ENCODE peak calls at places on chromosomes 1 and 21, in four cellular contexts. K, C, L and V are unnamed samples.
A peak's percentile ranks its signal among the peaks of the same experiment; 100 is the strongest.

GRCh38 chr1:31297273-31298247 is 728 bp downstream of the ZCCHC17 start:
- DNase-seq in L (peak; percentile 50), C (no peak), K (no peak), V (peak; percentile 21)

GRCh38 chr21:46007498-46007868 is 25.9 kb downstream of the COL6A1 start:
- DNase-seq in K (no peak), C (no peak), L (no peak), V (no peak)

GRCh38 chr1:156510709-156511108 is 10.1 kb upstream of the MEF2D start:
- DNase-seq in L (no peak), C (peak; percentile 93), K (peak; percentile 80), V (peak; percentile 51)

GRCh38 chr21:33861125-33861524 is 54.5 kb downstream of the ATP5PO start:
- DNase-seq in C (no peak), L (no peak), K (no peak), V (no peak)

GRCh38 chr21:36703626-36704280 is 4.8 kb downstream of the SIM2 start:
- DNase-seq in C (no peak), K (peak; percentile 19), L (no peak), V (no peak)

GRCh38 chr1:62466982-62467532 is 30.2 kb downstream of the USP1 start:
- DNase-seq in K (no peak), C (no peak), L (no peak), V (no peak)

GRCh38 chr1:56508523-56508983 is 70.8 kb downstream of the PLPP3 start:
- DNase-seq in C (peak; percentile 79), K (peak; percentile 92), L (peak; percentile 46), V (peak; percentile 88)

GRCh38 chr1:23928789-23929188 is 15.6 kb upstream of the CNR2 start:
- DNase-seq in K (no peak), L (no peak), C (no peak), V (no peak)

GRCh38 chr1:214551436-214552173 is at the start of gene PTPN14:
- DNase-seq in K (peak; percentile 80), L (peak; percentile 89), C (peak; percentile 78), V (peak; percentile 80)

DNA sequence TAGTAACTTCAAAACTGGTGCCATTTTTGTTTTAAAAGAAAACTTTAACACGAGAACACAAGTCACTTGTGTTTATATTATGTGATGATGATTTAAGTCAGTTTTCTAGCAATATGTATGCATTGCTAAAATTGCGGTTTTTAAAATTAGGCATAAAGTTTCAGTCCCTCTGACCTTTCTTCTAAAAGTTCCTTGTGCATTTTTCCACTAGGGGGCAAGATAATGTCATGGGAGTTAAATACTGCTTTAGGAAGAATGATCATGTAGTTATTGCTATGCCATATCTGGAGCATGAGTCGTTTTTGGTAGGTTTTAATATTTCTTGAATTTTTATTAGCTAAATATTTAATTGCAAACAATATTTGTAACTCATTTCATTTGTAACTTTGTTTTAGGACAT is 10.7 kb downstream of the CDC7 start:
- DNase-seq in K (no peak), L (peak; percentile 50), C (no peak), V (no peak)
- TF ChIP-seq CTCF in K (peak; percentile 55), L (peak; percentile 87), C (peak; percentile 57), V (peak; percentile 60)

GRCh38 chr1:203448521-203449061 is 27.0 kb upstream of the PRELP start:
- DNase-seq in C (peak; percentile 73), L (no peak), K (peak; percentile 56), V (no peak)
- H3K4me1 ChIP-seq in C (peaks cover 14% of the 10 kb centered on the region), L (no peaks in the 10 kb centered on the region), K (peaks cover 5% of the 10 kb centered on the region), V (no peaks in the 10 kb centered on the region)

DNA sequence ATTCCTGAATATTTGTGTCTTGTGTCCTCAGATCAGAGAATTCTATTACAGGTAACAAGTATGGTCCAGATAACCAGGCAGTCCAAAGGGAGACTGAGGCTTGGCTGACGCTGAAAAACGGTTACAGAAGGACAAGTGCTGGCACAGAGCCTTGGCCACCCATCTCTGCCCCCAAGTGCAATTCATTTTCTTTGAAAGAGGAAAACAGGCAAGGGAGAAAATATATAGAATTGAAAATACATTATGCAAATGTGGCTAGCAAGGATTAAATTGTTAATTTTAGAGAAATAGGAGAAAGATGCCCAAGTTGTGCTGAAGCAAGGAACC is 1.2 kb downstream of the SORT1 start:
- DNase-seq in L (no peak), K (no peak), C (no peak), V (no peak)
- H3K4me3 ChIP-seq in L (peak overlapping the region; percentile 69), K (peak overlapping the region; percentile 78), C (peak overlapping the region; percentile 69), V (peak overlapping the region; percentile 49)

GRCh38 chr1:113929750-113930498 is 800 bp downstream of the HIPK1 start:
- DNase-seq in C (peak; percentile 41), L (peak; percentile 64), K (peak; percentile 70), V (peak; percentile 68)
- TF ChIP-seq CTCF in C (no peak), L (no peak), K (no peak), V (no peak)

GRCh38 chr1:9280015-9280860 is 12.5 kb upstream of the SPSB1 start:
- DNase-seq in K (peak; percentile 76), L (peak; percentile 82), C (peak; percentile 76), V (peak; percentile 68)

GRCh38 chr1:9282436-9282955 is 10.2 kb upstream of the SPSB1 start:
- DNase-seq in K (no peak), C (no peak), L (no peak), V (no peak)

GRCh38 chr1:9284061-9284460 is 8.6 kb upstream of the SPSB1 start:
- DNase-seq in C (no peak), L (no peak), K (no peak), V (no peak)

GRCh38 chr1:9281071-9281827 is 11.4 kb upstream of the SPSB1 start:
- DNase-seq in L (no peak), C (no peak), K (no peak), V (no peak)

DNA sequence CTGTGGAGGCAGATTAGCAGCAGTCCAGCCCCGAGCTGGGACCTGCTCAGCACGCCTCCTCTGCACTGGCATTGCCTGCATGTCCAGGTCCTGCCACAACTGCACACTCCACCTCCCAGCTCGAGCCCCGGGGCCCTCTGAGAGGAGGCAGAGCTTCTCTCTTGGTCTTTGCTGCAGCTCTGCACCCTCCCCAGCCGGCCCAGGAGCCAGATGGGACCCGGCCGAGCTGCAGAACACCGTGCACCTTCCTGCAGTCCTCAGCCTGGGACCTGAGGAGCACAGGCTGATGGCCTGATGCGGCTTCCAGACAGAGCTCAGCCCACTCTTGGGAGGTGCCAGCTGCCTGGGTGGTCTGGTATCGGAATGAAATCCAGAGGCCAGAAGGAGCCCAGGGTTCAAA is 10.8 kb upstream of the SPSB1 start:
- DNase-seq in C (no peak), L (no peak), K (no peak), V (no peak)
- H3K4me1 ChIP-seq in C (peaks cover 15% of the 10 kb centered on the region), L (peaks cover 16% of the 10 kb centered on the region), K (peaks cover 27% of the 10 kb centered on the region), V (peaks cover 13% of the 10 kb centered on the region)

GRCh38 chr1:25545767-25546166 is 2.4 kb downstream of the LDLRAP1 start:
- DNase-seq in L (no peak), C (no peak), K (no peak), V (no peak)
- H3K4me3 ChIP-seq in L (no peak overlapping the region), C (no peak overlapping the region), K (no peak overlapping the region), V (no peak overlapping the region)

GRCh38 chr1:9061949-9062555 is 7.4 kb downstream of the SLC2A5 start:
- DNase-seq in K (no peak), C (no peak), L (no peak), V (no peak)

GRCh38 chr1:9059944-9060744 is 9.3 kb downstream of the SLC2A5 start:
- DNase-seq in L (no peak), K (no peak), C (no peak), V (no peak)

GRCh38 chr1:9061252-9061948 is 8.0 kb downstream of the SLC2A5 start:
- DNase-seq in K (peak; percentile 79), L (no peak), C (no peak), V (no peak)

GRCh38 chr1:9057851-9058250 is 11.6 kb downstream of the SLC2A5 start:
- DNase-seq in C (no peak), L (no peak), K (no peak), V (no peak)

DNA sequence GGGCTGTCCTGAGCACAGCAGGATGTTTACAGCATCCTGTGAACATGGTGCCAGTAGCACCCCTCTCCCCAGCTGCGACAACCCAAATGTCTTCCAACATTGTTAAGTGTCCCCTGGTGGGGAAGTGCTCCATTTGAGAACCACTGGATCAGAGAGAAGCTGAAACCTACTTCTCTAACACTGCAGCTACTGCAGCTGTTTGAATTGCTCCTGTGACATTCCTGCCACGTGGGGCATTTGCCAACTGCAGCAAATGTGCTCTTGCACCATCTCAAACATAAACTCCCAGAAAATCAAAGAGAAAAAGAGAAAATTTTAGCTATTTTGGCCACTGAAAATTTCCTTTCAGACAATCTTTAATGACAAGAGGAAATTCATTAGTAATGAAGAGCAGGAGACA is 11.0 kb downstream of the SLC2A5 start:
- DNase-seq in K (no peak), C (no peak), L (no peak), V (no peak)
- TF ChIP-seq CTCF in K (no peak), C (no peak), L (no peak), V (no peak)

DNA sequence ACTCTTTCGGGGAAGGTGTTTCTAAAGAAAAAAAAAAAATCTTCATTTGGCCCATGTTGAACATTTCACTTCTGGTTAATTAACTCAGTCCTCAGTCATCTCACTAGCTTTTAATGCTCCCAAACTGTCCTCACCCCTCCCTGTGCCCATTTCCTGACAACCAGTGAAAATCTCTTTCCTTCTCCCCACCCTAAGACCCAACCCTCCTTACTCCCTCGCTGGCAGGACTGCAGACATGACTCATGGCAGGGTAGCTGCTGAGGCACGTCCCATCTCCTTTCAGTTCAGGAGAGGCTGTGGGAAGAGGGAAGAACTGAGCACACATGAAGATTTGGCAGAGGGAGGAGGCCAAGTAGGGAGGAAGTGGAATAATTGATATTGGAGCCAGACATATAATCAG is 12.6 kb downstream of the PKP1 start:
- DNase-seq in K (no peak), L (peak; percentile 70), C (no peak), V (no peak)
- H3K4me1 ChIP-seq in K (peaks cover 29% of the 10 kb centered on the region), L (peaks cover 34% of the 10 kb centered on the region), C (no peaks in the 10 kb centered on the region), V (peaks cover 8% of the 10 kb centered on the region)